ENCODE peak calls at places on chromosomes 5 and 9, in eight cellular contexts. G, A, Y, S, E, C, D and F are unnamed samples.

GRCh38 chr9:107989099-107989498 is 499.5 kb upstream of the KLF4 start:
- DNase-seq in D (no peak), Y (no peak), A (no peak), C (no peak), S (no peak), G (no peak), E (no peak), F (no peak)

GRCh38 chr9:18056993-18057369 is 417.0 kb upstream of the ADAMTSL1 start:
- DNase-seq in Y (no peak), D (no peak), G (no peak), S (no peak), A (no peak), C (no peak), E (no peak), F (no peak)

GRCh38 chr5:30325795-30326194 is 867.7 kb upstream of the CDH6 start:
- DNase-seq in E (no peak), D (no peak), G (no peak), C (no peak), S (peak), A (no peak), Y (no peak), F (no peak)

GRCh38 chr9:99478469-99479027 is 256.5 kb downstream of the SEC61B start:
- DNase-seq in D (no peak), E (no peak), C (no peak), G (peak), A (no peak), Y (no peak), S (no peak), F (no peak)

GRCh38 chr5:173180331-173180730 is 36.0 kb downstream of the BNIP1 start:
- DNase-seq in S (no peak), A (no peak), Y (no peak), C (no peak), G (no peak), E (no peak), D (no peak), F (no peak)

GRCh38 chr5:119452373-119453044 is at the start of gene HSD17B4:
- DNase-seq in C (peak), G (peak), E (no peak), Y (peak), S (peak), D (peak), A (peak), F (peak)

GRCh38 chr5:141845371-141845821 is 32.8 kb downstream of the PCDH1 start:
- DNase-seq in A (peak), Y (no peak), D (no peak), G (peak), C (no peak), E (no peak), S (no peak), F (no peak)

GRCh38 chr5:10420468-10420867 is 21.2 kb upstream of the ROPN1L start:
- DNase-seq in E (no peak), Y (no peak), D (no peak), A (no peak), S (no peak), C (no peak), G (peak), F (no peak)

GRCh38 chr5:14316471-14316870 is 173.3 kb downstream of the TRIO start:
- DNase-seq in E (no peak), A (no peak), C (no peak), Y (no peak), G (no peak), D (no peak), S (no peak), F (no peak)
- TF ChIP-seq POLR2AphosphoS5 in E (no peak), A (no peak), C (no peak), Y (no peak), G (no peak), D (no peak), S (no peak), F (no peak)

DNA sequence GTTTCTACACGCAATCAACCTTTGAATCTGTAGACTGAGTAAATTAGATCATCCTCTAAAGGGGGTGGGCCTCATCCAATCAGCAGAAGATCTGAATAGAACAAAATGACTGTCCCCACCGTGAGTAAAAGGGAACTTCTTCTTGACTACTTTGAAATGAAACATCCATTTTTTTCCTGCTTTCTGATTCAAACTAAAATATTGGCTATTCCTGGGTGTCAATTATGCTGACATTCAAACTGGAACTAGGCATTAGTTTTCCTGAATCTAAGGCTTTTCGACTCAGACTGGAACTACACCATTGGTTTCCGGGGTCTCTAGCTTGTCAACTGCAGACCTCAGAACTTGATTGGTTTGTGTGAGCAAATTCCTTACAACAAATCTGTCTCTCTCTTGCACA is 772.2 kb upstream of the CDH10 start:
- DNase-seq in Y (no peak), G (no peak), E (no peak), A (no peak), S (no peak), C (no peak), D (no peak), F (no peak)
- TF ChIP-seq POLR2AphosphoS5 in Y (no peak), G (no peak), E (no peak), A (no peak), S (no peak), C (no peak), D (no peak), F (no peak)

GRCh38 chr9:89407070-89407469 is 88.8 kb downstream of the SECISBP2 start:
- DNase-seq in D (no peak), Y (no peak), G (no peak), C (no peak), A (no peak), S (no peak), E (no peak), F (no peak)

GRCh38 chr9:89402695-89403427 is 84.6 kb downstream of the SECISBP2 start:
- DNase-seq in D (no peak), A (no peak), G (no peak), S (no peak), Y (no peak), C (no peak), E (no peak), F (no peak)

GRCh38 chr9:89408628-89409101 is 89.2 kb downstream of the SEMA4D start:
- DNase-seq in A (no peak), Y (peak), G (no peak), D (peak), S (no peak), E (no peak), C (no peak), F (no peak)

GRCh38 chr9:89404074-89404473 is 85.8 kb downstream of the SECISBP2 start:
- DNase-seq in D (no peak), S (no peak), A (no peak), E (no peak), Y (no peak), G (no peak), C (no peak), F (no peak)

GRCh38 chr9:89405832-89406231 is 87.5 kb downstream of the SECISBP2 start:
- DNase-seq in C (no peak), Y (no peak), E (no peak), G (peak), S (no peak), D (peak), A (no peak), F (no peak)
- TF ChIP-seq POLR2AphosphoS5 in C (no peak), Y (no peak), E (no peak), G (no peak), S (no peak), D (no peak), A (no peak), F (no peak)

GRCh38 chr9:95087659-95088242 is 229.8 kb downstream of the FANCC start:
- DNase-seq in D (peak), C (peak), A (peak), Y (peak), E (no peak), G (no peak), S (no peak), F (no peak)
- TF ChIP-seq POLR2AphosphoS5 in D (no peak), C (no peak), A (no peak), Y (peak), E (no peak), G (no peak), S (no peak), F (no peak)

GRCh38 chr9:89178162-89179120 is at the start of gene SHC3:
- DNase-seq in S (no peak), G (peak), Y (no peak), E (no peak), A (peak), C (no peak), D (no peak), F (no peak)

GRCh38 chr9:89179535-89179919 is 909 bp upstream of the SHC3 start:
- DNase-seq in D (no peak), G (no peak), A (peak), E (no peak), Y (no peak), C (no peak), S (no peak), F (no peak)

GRCh38 chr9:89182369-89182768 is 3.8 kb upstream of the SHC3 start:
- DNase-seq in E (no peak), G (no peak), A (no peak), Y (no peak), S (no peak), D (no peak), C (no peak), F (no peak)

GRCh38 chr9:89177401-89178161 is 1.0 kb downstream of the SHC3 start:
- DNase-seq in Y (no peak), A (peak), S (no peak), D (no peak), C (no peak), E (no peak), G (peak), F (no peak)

GRCh38 chr9:89179920-89180667 is 1.5 kb upstream of the SHC3 start:
- DNase-seq in A (peak), Y (peak), C (peak), S (peak), G (peak), E (peak), D (peak), F (peak)
- TF ChIP-seq POLR2AphosphoS5 in A (peak), Y (peak), C (peak), S (peak), G (peak), E (peak), D (peak), F (peak)

DNA sequence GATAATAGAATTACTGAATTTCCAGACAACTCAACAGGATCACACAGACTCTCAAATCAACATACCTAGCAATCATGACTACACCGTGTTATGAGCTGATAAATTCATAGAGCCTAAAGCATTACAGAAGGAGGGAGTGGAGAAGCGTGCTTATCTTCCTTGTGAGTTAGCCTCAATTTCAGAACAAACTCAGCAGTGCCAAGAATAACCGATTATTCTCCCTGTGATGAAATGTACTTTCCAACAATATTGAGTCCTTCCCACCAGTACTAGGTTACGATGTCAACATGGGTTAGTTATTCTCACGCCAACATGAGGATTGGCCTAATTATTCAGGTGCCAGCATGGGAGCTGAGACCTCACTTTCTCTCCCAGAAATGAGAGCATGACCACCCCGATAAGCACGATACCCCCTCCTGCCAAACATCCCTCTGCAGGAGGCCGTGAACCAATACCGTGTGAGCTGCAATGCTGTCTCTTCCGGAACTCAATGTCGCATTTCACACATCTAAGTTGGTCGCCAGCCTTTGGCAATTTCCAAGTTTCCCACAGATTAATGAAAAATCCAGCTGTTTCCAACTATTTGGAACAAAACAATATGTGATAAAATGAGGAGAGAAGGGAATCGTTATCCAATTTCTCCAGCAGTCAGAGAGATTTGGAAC is 193.7 kb downstream of the ENC1 start:
- DNase-seq in C (no peak), Y (no peak), G (no peak), S (no peak), E (no peak), A (no peak), D (no peak), F (no peak)
- TF ChIP-seq POLR2AphosphoS5 in C (no peak), Y (no peak), G (no peak), S (no peak), E (no peak), A (no peak), D (no peak), F (no peak)

GRCh38 chr5:177604656-177605055 is 4.7 kb downstream of the B4GALT7 start:
- DNase-seq in A (no peak), S (no peak), Y (no peak), D (no peak), G (no peak), C (no peak), E (no peak), F (no peak)

GRCh38 chr5:177605078-177605477 is 5.1 kb downstream of the B4GALT7 start:
- DNase-seq in Y (no peak), A (no peak), S (no peak), E (no peak), C (no peak), G (no peak), D (peak), F (no peak)

GRCh38 chr5:177603631-177604030 is 3.7 kb downstream of the B4GALT7 start:
- DNase-seq in S (no peak), G (no peak), C (no peak), A (no peak), Y (no peak), D (no peak), E (no peak), F (no peak)

GRCh38 chr5:177605667-177606066 is 5.7 kb downstream of the B4GALT7 start:
- DNase-seq in D (no peak), Y (no peak), G (no peak), A (no peak), E (no peak), C (no peak), S (no peak), F (no peak)

GRCh38 chr5:177604116-177604521 is 4.2 kb downstream of the B4GALT7 start:
- DNase-seq in C (peak), A (no peak), G (no peak), Y (no peak), E (no peak), D (no peak), S (no peak), F (peak)
- TF ChIP-seq POLR2AphosphoS5 in C (no peak), A (no peak), G (no peak), Y (no peak), E (no peak), D (no peak), S (no peak), F (peak)